ENCODE peak calls at places on chromosomes 5 and 9, in six cellular contexts. Y is K562; M is AG08395; E is iPS-NIHi11; R is stimulated activated CD8-positive, alpha-beta memory T cell treated with anti-CD3 and anti-CD28 coated beads, Interleukin-15, amount 100 ng/mL, for 24 hours; P is psoas muscle. Q is an unnamed sample.

GRCh38 chr9:87343816-87344438 is 153.7 kb upstream of the DAPK1 start:
- DNase-seq in Y (no peak), M (no peak), E (no peak), R (no peak), P (no peak), Q (no peak)

GRCh38 chr5:61245486-61245885 is 83.2 kb upstream of the SMIM15 start:
- DNase-seq in Y (no peak), M (no peak), E (no peak), R (no peak), P (no peak), Q (no peak)

GRCh38 chr5:174514325-174514724 is 210.1 kb upstream of the MSX2 start:
- DNase-seq in Y (no peak), M (no peak), E (no peak), R (no peak), P (no peak), Q (no peak)

GRCh38 chr5:157718529-157718928 is 12.7 kb upstream of the THG1L start:
- DNase-seq in Y (peak; percentile 32), M (peak; percentile 74), E (peak; percentile 21), R (no peak), P (no peak), Q (peak; percentile 66)

GRCh38 chr5:143205386-143205785 is 198.1 kb downstream of the NR3C1 start:
- DNase-seq in Y (no peak), M (peak; percentile 89), E (no peak), R (no peak), P (no peak), Q (no peak)

GRCh38 chr9:33378121-33378795 is 24.1 kb downstream of the AQP7 start:
- DNase-seq in Y (no peak), M (no peak), E (no peak), R (no peak), P (peak; percentile 38), Q (no peak)

GRCh38 chr5:159098285-159099048 is 1.2 kb downstream of the EBF1 start:
- DNase-seq in Y (no peak), M (no peak), E (no peak), R (no peak), P (no peak), Q (no peak)

GRCh38 chr5:9813305-9813704 is 183.2 kb upstream of the TAS2R1 start:
- DNase-seq in Y (no peak), M (no peak), E (no peak), R (no peak), P (no peak), Q (no peak)

GRCh38 chr9:114034663-114035062 is 43.4 kb downstream of the AMBP start:
- DNase-seq in Y (no peak), M (no peak), E (no peak), R (no peak), P (peak; percentile 46), Q (no peak)

GRCh38 chr5:174493536-174493935 is 230.8 kb upstream of the MSX2 start:
- DNase-seq in Y (no peak), M (no peak), E (no peak), R (no peak), P (no peak), Q (no peak)

GRCh38 chr5:84623034-84623433 is 238.4 kb upstream of the EDIL3 start:
- DNase-seq in Y (no peak), M (no peak), E (no peak), R (no peak), P (no peak), Q (no peak)

GRCh38 chr5:52658266-52658665 is 129.4 kb upstream of the ITGA1 start:
- DNase-seq in Y (no peak), M (no peak), E (no peak), R (no peak), P (no peak), Q (no peak)

GRCh38 chr9:126503333-126504085 is 110.2 kb upstream of the LMX1B start:
- DNase-seq in Y (no peak), M (peak; percentile 47), E (no peak), R (no peak), P (no peak), Q (no peak)

GRCh38 chr5:91190333-91190680 is 192.8 kb downstream of the ARRDC3 start:
- DNase-seq in Y (no peak), M (no peak), E (no peak), R (no peak), P (no peak), Q (no peak)

GRCh38 chr9:27460225-27461023 is 63.7 kb upstream of the IFNK start:
- DNase-seq in Y (no peak), M (peak; percentile 20), E (no peak), R (no peak), P (no peak), Q (peak; percentile 4)

GRCh38 chr9:20683351-20684034 is 566 bp upstream of the FOCAD start:
- DNase-seq in Y (peak; percentile 18), M (peak; percentile 49), E (no peak), R (no peak), P (peak; percentile 77), Q (peak; percentile 15)

GRCh38 chr9:126471084-126471611 is 142.6 kb upstream of the LMX1B start:
- DNase-seq in Y (no peak), M (no peak), E (no peak), R (peak; percentile 35), P (peak; percentile 80), Q (peak; percentile 92)

GRCh38 chr9:91751922-91752321 is 198.1 kb downstream of the ROR2 start:
- DNase-seq in Y (no peak), M (peak; percentile 44), E (no peak), R (no peak), P (no peak), Q (no peak)

GRCh38 chr9:114551750-114552685 is 35.6 kb upstream of the ATP6V1G1 start:
- DNase-seq in Y (peak; percentile 71), M (peak; percentile 99), E (peak; percentile 74), R (no peak), P (no peak), Q (no peak)

GRCh38 chr5:172782169-172783039 is 11.4 kb upstream of the DUSP1 start:
- DNase-seq in Y (no peak), M (no peak), E (no peak), R (no peak), P (no peak), Q (no peak)

GRCh38 chr5:129043894-129044293 is 50.7 kb upstream of the ISOC1 start:
- DNase-seq in Y (no peak), M (no peak), E (no peak), R (no peak), P (no peak), Q (no peak)

GRCh38 chr5:103346162-103346748 is 87.7 kb downstream of the MACIR start:
- DNase-seq in Y (no peak), M (no peak), E (peak; percentile 16), R (no peak), P (no peak), Q (no peak)

GRCh38 chr9:111966324-111966723 is 69.7 kb downstream of the UGCG start:
- DNase-seq in Y (peak; percentile 46), M (no peak), E (no peak), R (no peak), P (no peak), Q (no peak)

GRCh38 chr9:109538346-109538745 is 40.2 kb upstream of the PTPN3 start:
- DNase-seq in Y (no peak), M (no peak), E (no peak), R (no peak), P (no peak), Q (no peak)

GRCh38 chr9:95494022-95494415 is 22.8 kb downstream of the PTCH1 start:
- DNase-seq in Y (no peak), M (no peak), E (no peak), R (no peak), P (no peak), Q (no peak)

GRCh38 chr5:165781703-165782102 is 2276.3 kb downstream of the MAT2B start:
- DNase-seq in Y (no peak), M (no peak), E (no peak), R (no peak), P (no peak), Q (no peak)

GRCh38 chr9:35603506-35603985 is 1.5 kb upstream of the TESK1 start:
- DNase-seq in Y (no peak), M (peak; percentile 73), E (no peak), R (no peak), P (peak; percentile 90), Q (no peak)

GRCh38 chr9:111866976-111867375 is 29.6 kb upstream of the UGCG start:
- DNase-seq in Y (peak; percentile 20), M (peak; percentile 33), E (no peak), R (no peak), P (no peak), Q (no peak)

Q was measured in T-helper 1 cell.